ENCODE peak calls at places on chromosomes 3 and 15, in five cellular contexts. V, H, S, U and L are unnamed samples.
A peak's percentile ranks its signal among the peaks of the same experiment; 100 is the strongest.

GRCh38 chr3:56879453-56880224 is 77.9 kb upstream of the ARHGEF3 start:
- DNase-seq in S (no peak), H (no peak), U (no peak), V (no peak), L (no peak)

GRCh38 chr3:128492353-128493220 is at the start of gene GATA2:
- DNase-seq in S (peak; percentile 47), U (no peak), V (no peak), H (peak; percentile 14), L (no peak)

GRCh38 chr3:159764211-159765024 is 224.2 kb upstream of the IL12A start:
- DNase-seq in U (no peak), S (no peak), V (no peak), H (no peak), L (no peak)

GRCh38 chr3:116001063-116001765 is 377.9 kb downstream of the GAP43 start:
- DNase-seq in U (no peak), V (no peak), S (no peak), H (no peak), L (no peak)

GRCh38 chr15:48516125-48516524 is 129.4 kb downstream of the FBN1 start:
- DNase-seq in U (no peak), S (no peak), H (no peak), V (no peak), L (no peak)

GRCh38 chr3:127217594-127218456 is 24.9 kb downstream of the PRR23E start:
- DNase-seq in U (no peak), S (no peak), H (no peak), V (no peak), L (peak; percentile 49)

GRCh38 chr15:80567721-80568157 is 127.4 kb upstream of the ABHD17C start:
- DNase-seq in S (no peak), U (no peak), H (peak; percentile 38), V (no peak), L (no peak)

GRCh38 chr15:57327985-57328471 is 48.3 kb upstream of the CGNL1 start:
- DNase-seq in V (no peak), H (no peak), S (no peak), U (peak; percentile 39), L (no peak)

GRCh38 chr3:181610083-181610972 is 101.4 kb upstream of the SOX2 start:
- DNase-seq in S (no peak), U (no peak), H (no peak), V (no peak), L (no peak)

GRCh38 chr3:66376568-66376967 is 124.3 kb downstream of the LRIG1 start:
- DNase-seq in H (no peak), V (peak; percentile 84), U (no peak), S (no peak), L (no peak)

GRCh38 chr15:66145242-66146182 is 108.0 kb downstream of the MEGF11 start:
- DNase-seq in S (no peak), V (no peak), H (no peak), U (no peak), L (no peak)

GRCh38 chr3:192215-192929 is 4.2 kb upstream of the CHL1 start:
- DNase-seq in H (no peak), V (no peak), S (peak; percentile 44), U (no peak), L (no peak)

GRCh38 chr15:45802140-45802539 is 167.3 kb downstream of the SQOR start:
- DNase-seq in U (no peak), H (no peak), S (no peak), V (no peak), L (no peak)

GRCh38 chr15:60115579-60116415 is 111.7 kb downstream of the FOXB1 start:
- DNase-seq in S (no peak), U (no peak), H (no peak), V (peak; percentile 62), L (no peak)

GRCh38 chr3:86830566-86830965 is 160.4 kb downstream of the VGLL3 start:
- DNase-seq in V (no peak), H (no peak), S (no peak), U (no peak), L (no peak)

GRCh38 chr3:121072128-121072527 is 164.1 kb downstream of the STXBP5L start:
- DNase-seq in V (no peak), H (no peak), S (no peak), U (no peak), L (no peak)

GRCh38 chr3:24199775-24200247 is 254.7 kb downstream of the NR1D2 start:
- DNase-seq in S (no peak), U (no peak), H (no peak), V (no peak), L (no peak)

GRCh38 chr15:89792106-89792805 is 16.1 kb downstream of the MESP2 start:
- DNase-seq in U (no peak), H (no peak), V (no peak), S (peak; percentile 39), L (no peak)

GRCh38 chr15:70777156-70777926 is 14.0 kb upstream of the UACA start:
- DNase-seq in U (no peak), S (no peak), V (peak; percentile 42), H (no peak), L (no peak)

GRCh38 chr15:76337047-76337738 is 620 bp downstream of the ISL2 start:
- DNase-seq in V (no peak), S (no peak), H (peak; percentile 24), U (no peak), L (peak; percentile 83)
- H3K4me3 ChIP-seq in V (peak overlapping the region; percentile 52), S (no peak overlapping the region), H (peak overlapping the region; percentile 77), U (no peak overlapping the region), L (peak overlapping the region; percentile 32)

GRCh38 chr15:51917493-51917892 is 54.1 kb downstream of the LEO1 start:
- DNase-seq in S (no peak), H (peak; percentile 43), V (no peak), U (no peak), L (no peak)
- TF ChIP-seq CTCF in S (no peak), H (peak; percentile 73), V (no peak), U (no peak), L (no peak)

DNA sequence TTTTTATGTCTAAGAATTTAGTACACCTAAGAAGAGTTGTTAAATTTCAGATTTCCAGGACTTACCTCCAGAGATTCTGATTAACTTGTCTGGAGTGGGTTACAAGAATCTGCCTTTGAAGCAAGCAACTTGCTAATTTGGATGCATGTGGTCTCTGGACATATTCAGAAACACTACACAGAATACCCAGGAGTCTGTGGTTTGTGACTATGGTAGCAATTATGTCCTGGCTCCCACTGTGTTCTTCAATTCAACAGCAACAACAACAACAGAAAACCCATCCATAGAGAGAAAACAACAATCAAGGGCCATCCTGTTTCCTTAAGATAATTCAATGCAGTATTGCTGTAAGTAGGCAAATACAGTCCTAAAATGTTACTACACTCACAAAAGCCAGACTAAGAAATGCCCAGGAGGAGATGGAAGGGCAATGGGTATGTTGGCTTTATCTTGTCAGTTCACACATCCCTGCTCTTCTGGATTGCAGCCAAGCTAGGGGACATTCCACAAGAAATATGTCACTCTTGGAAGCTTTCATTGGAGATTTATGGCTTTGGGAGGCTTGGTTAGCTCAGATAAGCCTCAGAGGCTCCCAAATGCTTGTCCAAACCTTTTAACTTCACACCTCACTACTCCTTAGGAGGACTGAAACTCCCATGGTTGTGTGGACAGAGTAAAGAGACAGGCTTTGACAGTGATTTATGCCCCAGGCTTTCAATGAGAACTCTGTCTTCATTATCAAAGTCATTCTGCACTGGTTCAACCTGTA is 99.4 kb upstream of the MRPL3 start:
- DNase-seq in V (no peak), S (no peak), U (no peak), H (no peak), L (no peak)
- H3K4me1 ChIP-seq in V (no peaks in the 10 kb centered on the region), S (no peaks in the 10 kb centered on the region), U (no peaks in the 10 kb centered on the region), H (no peaks in the 10 kb centered on the region), L (no peaks in the 10 kb centered on the region)

DNA sequence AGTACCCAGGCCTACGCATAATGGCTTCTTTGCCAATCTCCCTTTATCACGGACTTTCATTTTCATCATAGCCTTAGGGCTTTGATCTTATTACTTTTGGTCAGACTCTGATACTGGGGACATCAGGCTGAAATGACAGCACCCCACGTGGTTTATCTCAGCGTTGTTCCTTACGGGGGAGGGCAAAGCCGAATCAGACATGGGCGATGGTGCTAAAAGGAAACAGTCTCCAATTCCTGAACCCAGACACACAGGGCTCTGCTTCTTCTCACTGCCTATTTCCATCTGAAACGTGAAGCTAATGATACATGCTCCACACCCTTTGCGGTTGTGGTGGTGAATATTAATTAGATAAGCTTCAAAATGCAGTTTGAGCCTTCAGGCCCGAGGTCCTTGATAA is 59.4 kb upstream of the CD47 start:
- DNase-seq in S (no peak), U (no peak), V (no peak), H (no peak), L (no peak)
- H3K4me3 ChIP-seq in S (no peak overlapping the region), U (no peak overlapping the region), V (no peak overlapping the region), H (no peak overlapping the region), L (no peak overlapping the region)

GRCh38 chr3:173411288-173412064 is 13.9 kb downstream of the NLGN1 start:
- DNase-seq in H (peak; percentile 1), V (no peak), S (no peak), U (no peak), L (no peak)
- TF ChIP-seq CTCF in H (peak; percentile 55), V (peak; percentile 49), S (no peak), U (no peak), L (peak; percentile 38)

GRCh38 chr3:185760550-185760949 is 64.3 kb downstream of the IGF2BP2 start:
- DNase-seq in V (no peak), S (no peak), H (no peak), U (no peak), L (no peak)

GRCh38 chr3:185760091-185760490 is 64.8 kb downstream of the IGF2BP2 start:
- DNase-seq in V (no peak), H (no peak), U (no peak), S (no peak), L (no peak)

GRCh38 chr3:185757176-185757575 is 67.7 kb downstream of the IGF2BP2 start:
- DNase-seq in U (no peak), V (no peak), H (no peak), S (no peak), L (no peak)

GRCh38 chr3:185759523-185759922 is 65.3 kb downstream of the IGF2BP2 start:
- DNase-seq in U (peak; percentile 13), V (no peak), H (no peak), S (no peak), L (no peak)

DNA sequence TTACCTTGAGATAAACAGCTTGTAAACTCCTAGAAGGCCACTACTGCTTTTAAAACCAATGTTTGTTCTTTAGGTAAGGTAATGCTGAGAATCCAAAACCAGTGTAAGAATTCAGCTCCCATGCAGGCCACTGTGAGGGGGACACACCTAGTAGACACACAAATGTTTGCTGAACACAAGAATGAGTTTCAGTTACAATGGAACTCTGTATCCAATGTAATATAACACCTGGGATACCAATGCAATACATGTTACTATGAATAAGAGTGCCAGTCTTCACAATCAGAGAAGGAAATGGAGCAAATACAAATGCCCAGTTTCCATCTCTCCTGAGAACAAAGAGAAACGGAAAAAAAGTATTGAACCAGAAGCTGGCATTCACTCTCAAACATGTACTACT is 65.9 kb downstream of the IGF2BP2 start:
- DNase-seq in S (no peak), U (no peak), H (no peak), V (no peak), L (no peak)
- H3K4me1 ChIP-seq in S (peaks cover 29% of the 10 kb centered on the region), U (peaks cover 25% of the 10 kb centered on the region), H (no peaks in the 10 kb centered on the region), V (peaks cover 6% of the 10 kb centered on the region), L (peaks cover 19% of the 10 kb centered on the region)

GRCh38 chr3:197029511-197030167 is at the start of gene MELTF:
- DNase-seq in H (peak; percentile 83), S (peak; percentile 77), V (no peak), U (no peak), L (no peak)

GRCh38 chr3:197027151-197027895 is 2.3 kb downstream of the MELTF start:
- DNase-seq in S (no peak), H (no peak), U (no peak), V (no peak), L (no peak)

GRCh38 chr3:197028711-197029510 is 706 bp downstream of the MELTF start:
- DNase-seq in V (no peak), H (peak; percentile 40), U (no peak), S (peak; percentile 58), L (no peak)

GRCh38 chr3:197026481-197026866 is 3.1 kb downstream of the MELTF start:
- DNase-seq in H (no peak), U (no peak), S (no peak), V (no peak), L (no peak)

GRCh38 chr3:197027896-197028710 is 1.5 kb downstream of the MELTF start:
- DNase-seq in V (no peak), H (no peak), U (no peak), S (no peak), L (peak; percentile 86)
- H3K4me3 ChIP-seq in V (peak overlapping the region; percentile 58), H (peak overlapping the region; percentile 74), U (no peak overlapping the region), S (no peak overlapping the region), L (peak overlapping the region; percentile 50)